ENCODE peak calls at places on chromosomes 3 and 15, in six cellular contexts. Y is GM12878, C is ovary, S is AG10803, U is HCT116, D is Calu3. A is an unnamed sample.

GRCh38 chr15:53536479-53537120 is 222.9 kb downstream of the WDR72 start:
- DNase-seq in C (no peak), D (no peak), Y (no peak), U (no peak), S (no peak), A (no peak)

GRCh38 chr15:93247466-93248121 is 158.6 kb upstream of the RGMA start:
- DNase-seq in S (no peak), C (no peak), D (no peak), U (no peak), Y (no peak), A (no peak)

GRCh38 chr3:152281032-152281713 is 12.4 kb downstream of the MBNL1 start:
- DNase-seq in U (no peak), C (no peak), S (peak; percentile 43), D (no peak), Y (no peak), A (no peak)

GRCh38 chr3:156826144-156826895 is at the start of gene LEKR1:
- DNase-seq in D (peak; percentile 97), U (peak; percentile 93), S (peak; percentile 94), C (peak; percentile 84), Y (peak; percentile 44), A (peak; percentile 90)

GRCh38 chr15:66476535-66476934 is 21.0 kb downstream of the SNAPC5 start:
- DNase-seq in Y (no peak), S (no peak), U (no peak), C (no peak), D (no peak), A (no peak)

GRCh38 chr15:56871180-56871579 is 47.3 kb upstream of the TCF12 start:
- DNase-seq in C (no peak), D (peak; percentile 43), S (peak; percentile 85), U (peak; percentile 12), Y (no peak), A (no peak)

GRCh38 chr3:181336597-181336996 is 347.1 kb upstream of the DNAJC19 start:
- DNase-seq in S (no peak), D (no peak), U (no peak), Y (no peak), C (no peak), A (no peak)

GRCh38 chr15:71008250-71008870 is 106.9 kb upstream of the THSD4 start:
- DNase-seq in Y (no peak), U (no peak), C (no peak), D (no peak), S (no peak), A (no peak)

GRCh38 chr15:36110659-36110993 is 468.8 kb upstream of the CDIN1 start:
- DNase-seq in S (no peak), C (no peak), U (no peak), D (no peak), Y (no peak), A (no peak)

GRCh38 chr3:124250053-124250452 is 258.1 kb upstream of the ROPN1 start:
- DNase-seq in D (no peak), S (no peak), Y (no peak), U (no peak), C (no peak), A (no peak)

GRCh38 chr3:160103397-160103796 is 114.8 kb downstream of the IL12A start:
- DNase-seq in D (no peak), U (no peak), S (no peak), Y (no peak), C (no peak), A (no peak)

GRCh38 chr3:78204977-78205376 is 1165.1 kb downstream of the ROBO2 start:
- DNase-seq in D (peak; percentile 8), C (no peak), Y (no peak), U (no peak), S (peak; percentile 19), A (no peak)

GRCh38 chr3:58667229-58667628 is 655 bp upstream of the FAM3D start:
- DNase-seq in Y (no peak), C (no peak), S (no peak), U (no peak), D (no peak), A (no peak)

GRCh38 chr3:28317438-28318022 is 31.0 kb upstream of the ZCWPW2 start:
- DNase-seq in S (peak; percentile 40), U (peak; percentile 28), D (peak; percentile 40), C (no peak), Y (no peak), A (peak; percentile 26)

GRCh38 chr3:184016820-184017671 is 638 bp downstream of the ABCC5 start:
- DNase-seq in D (peak; percentile 78), S (peak; percentile 47), U (peak; percentile 21), Y (no peak), C (peak; percentile 54), A (peak; percentile 85)

GRCh38 chr3:58333206-58334012 is 717 bp downstream of the PXK start:
- DNase-seq in D (peak; percentile 16), Y (no peak), U (no peak), C (peak; percentile 39), S (peak; percentile 23), A (peak; percentile 80)

DNA sequence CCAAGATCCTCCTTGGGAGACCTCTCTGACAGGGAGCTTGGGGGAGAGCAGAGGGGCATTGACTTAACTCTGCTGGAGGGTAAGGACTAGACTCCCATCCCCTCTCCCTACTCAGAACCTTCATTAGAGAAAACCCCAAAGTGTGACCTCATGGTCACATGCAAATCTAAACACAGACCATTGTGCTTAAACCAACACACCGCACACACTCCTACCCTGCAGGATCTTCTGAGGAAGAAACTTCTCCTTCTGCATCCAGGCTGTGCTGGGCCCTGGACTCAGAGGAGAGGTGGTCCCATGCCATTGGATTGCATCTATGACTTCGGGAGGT is 797 bp upstream of the PARP16 start:
- DNase-seq in C (no peak), S (no peak), D (no peak), U (no peak), Y (no peak), A (peak; percentile 31)
- TF ChIP-seq CTCF in C (no peak), S (no peak), D (no peak), U (no peak), Y (no peak), A (no peak)

GRCh38 chr3:26280517-26280916 is 342.1 kb upstream of the LRRC3B start:
- DNase-seq in D (no peak), Y (no peak), S (no peak), C (no peak), U (no peak), A (no peak)
- TF ChIP-seq CTCF in D (no peak), Y (no peak), S (no peak), C (no peak), U (no peak), A (no peak)

GRCh38 chr3:8607285-8608040 is 37.1 kb downstream of the SSUH2 start:
- DNase-seq in C (peak; percentile 72), S (peak; percentile 78), U (peak; percentile 15), Y (no peak), D (peak; percentile 38), A (no peak)
- TF ChIP-seq CTCF in C (peak; percentile 87), S (peak; percentile 84), U (peak; percentile 56), Y (peak; percentile 29), D (peak; percentile 25), A (no peak)

GRCh38 chr3:172666873-172667694 is 43.8 kb downstream of the NCEH1 start:
- DNase-seq in D (peak; percentile 94), Y (no peak), S (peak; percentile 79), C (peak; percentile 76), U (peak; percentile 67), A (peak; percentile 56)

DNA sequence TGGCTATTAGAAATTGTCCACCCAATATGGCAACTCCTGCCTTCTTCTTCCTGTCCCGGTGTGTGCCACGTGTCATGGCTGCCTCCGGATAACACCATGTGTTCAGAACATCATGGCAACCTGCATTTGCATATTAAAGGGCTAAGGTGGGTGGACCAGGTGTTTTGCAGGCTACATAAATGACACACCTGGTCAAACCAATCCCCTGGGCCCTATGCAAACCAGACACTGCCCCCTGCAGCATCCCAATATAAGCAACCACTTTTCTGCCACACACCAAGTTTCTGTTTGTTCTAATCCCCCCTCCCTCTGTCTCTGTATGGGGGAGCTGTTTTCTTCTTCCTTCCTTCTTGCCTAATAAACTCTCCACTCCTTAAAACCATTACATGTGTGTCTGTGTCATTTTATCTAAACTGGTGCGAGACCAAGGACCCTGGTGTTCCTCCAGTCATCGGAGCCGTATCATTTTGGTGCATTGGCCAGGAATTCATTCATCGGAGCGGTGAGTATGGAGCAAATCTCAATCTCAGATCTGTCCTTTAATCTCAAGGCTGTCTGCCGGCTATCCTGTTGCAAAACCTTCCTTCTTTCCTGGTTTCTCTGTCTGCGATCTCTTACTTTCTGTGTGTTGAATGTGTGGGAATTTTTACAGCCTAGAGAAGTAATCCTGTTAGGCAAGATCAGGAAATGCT is 44.5 kb downstream of the NCEH1 start:
- DNase-seq in U (no peak), C (no peak), S (no peak), Y (no peak), D (peak; percentile 80), A (no peak)
- TF ChIP-seq CTCF in U (peak; percentile 7), C (no peak), S (peak; percentile 28), Y (no peak), D (no peak), A (no peak)

GRCh38 chr3:52509753-52510328 is 14.7 kb downstream of the STAB1 start:
- DNase-seq in U (no peak), S (no peak), D (peak; percentile 24), C (no peak), Y (no peak), A (no peak)
- TF ChIP-seq CTCF in U (no peak), S (no peak), D (no peak), C (no peak), Y (peak; percentile 24), A (no peak)

DNA sequence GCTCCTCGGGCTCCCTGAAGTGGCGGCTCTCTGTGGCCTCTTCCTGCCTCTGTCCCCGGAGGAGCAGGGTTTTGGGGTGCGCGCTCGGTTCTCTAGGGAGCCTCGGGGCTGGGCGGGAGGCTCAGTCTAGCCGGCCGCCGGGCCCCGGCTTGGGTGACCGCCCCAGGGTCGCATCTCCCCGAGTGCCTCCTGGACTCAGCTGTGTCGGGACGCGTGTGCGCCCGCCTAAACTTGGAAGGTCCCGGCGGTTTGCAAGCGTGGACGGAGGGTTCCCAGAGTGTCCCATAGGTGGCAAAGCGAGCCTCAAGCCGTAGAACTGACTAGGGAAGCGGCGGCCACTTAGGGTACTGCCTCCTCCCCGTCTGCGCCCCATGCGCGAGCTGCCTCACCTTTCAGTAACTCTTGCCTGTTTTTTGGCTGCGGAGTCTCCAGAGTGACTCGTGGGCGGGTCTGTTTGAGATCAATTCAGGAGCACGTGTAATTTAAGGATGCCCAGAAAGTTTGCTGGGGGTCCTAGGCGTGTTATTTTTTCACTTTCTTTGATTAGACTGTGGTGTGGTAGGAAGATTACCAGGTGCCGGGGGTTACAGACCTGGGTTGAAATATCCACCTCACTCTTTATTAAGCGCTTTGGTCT is 690 bp downstream of the ACTL6A start:
- DNase-seq in D (peak; percentile 92), C (peak; percentile 57), S (peak; percentile 73), Y (peak; percentile 13), U (peak; percentile 48), A (peak; percentile 71)
- TF ChIP-seq CTCF in D (peak; percentile 83), C (peak; percentile 61), S (peak; percentile 61), Y (peak; percentile 61), U (no peak), A (no peak)

DNA sequence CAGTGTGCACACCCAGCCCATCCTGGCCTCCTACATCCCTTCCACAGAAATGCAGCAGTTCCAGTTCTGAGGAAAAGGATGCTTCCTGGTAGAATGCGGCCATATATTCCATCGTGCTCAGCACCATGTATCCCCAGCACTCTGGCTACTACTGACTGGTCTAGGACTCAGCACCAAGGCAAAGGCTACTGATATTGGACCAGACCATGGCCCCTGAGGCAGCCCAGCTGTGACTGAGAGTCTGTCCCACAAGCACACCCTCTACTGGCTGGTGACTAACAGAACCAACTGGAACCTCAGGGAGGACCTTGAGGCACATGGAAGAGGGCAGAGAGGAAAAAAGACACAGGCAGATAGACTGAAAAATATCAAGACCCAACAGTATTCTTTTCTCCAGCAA is 30.0 kb downstream of the TARS3 start:
- DNase-seq in U (no peak), D (no peak), C (no peak), Y (no peak), S (no peak), A (no peak)
- TF ChIP-seq CTCF in U (no peak), D (no peak), C (no peak), Y (no peak), S (no peak), A (no peak)